ENCODE peak calls at places on chromosome 14, in four cellular contexts. T is RPMI7951, S is AG04449, Y is occipital lobe. U is an unnamed sample.

GRCh38 chr14:77882631-77883030 is 82.7 kb downstream of the ADCK1 start:
- DNase-seq in Y (no peak), S (no peak), T (no peak), U (no peak)

GRCh38 chr14:82070753-82071152 is 537.1 kb upstream of the SEL1L start:
- DNase-seq in Y (no peak), T (no peak), S (no peak), U (no peak)

GRCh38 chr14:106318700-106319099 is 792.3 kb downstream of the TMEM121 start:
- DNase-seq in T (no peak), S (no peak), Y (no peak), U (peak; percentile 21)

GRCh38 chr14:75469606-75470237 is 41.9 kb downstream of the JDP2 start:
- DNase-seq in S (no peak), T (no peak), Y (no peak), U (no peak)

GRCh38 chr14:41605550-41606248 is 977 bp upstream of the LRFN5 start:
- DNase-seq in S (no peak), T (no peak), Y (peak; percentile 37), U (no peak)

GRCh38 chr14:23513005-23513412 is 38.6 kb downstream of the ZFHX2 start:
- DNase-seq in S (no peak), T (no peak), Y (peak; percentile 95), U (no peak)

GRCh38 chr14:73797540-73797925 is 54.1 kb upstream of the PTGR2 start:
- DNase-seq in Y (no peak), T (no peak), S (no peak), U (no peak)

GRCh38 chr14:24481622-24482324 is 26.3 kb downstream of the CMA1 start:
- DNase-seq in Y (no peak), T (peak; percentile 22), S (no peak), U (peak; percentile 5)

GRCh38 chr14:101823511-101824120 is 62.1 kb downstream of the PPP2R5C start:
- DNase-seq in T (no peak), Y (no peak), S (no peak), U (peak; percentile 72)

GRCh38 chr14:58060077-58060476 is 91.9 kb downstream of the ARMH4 start:
- DNase-seq in T (no peak), S (no peak), Y (no peak), U (no peak)

GRCh38 chr14:51529731-51530130 is 122.0 kb upstream of the FRMD6 start:
- DNase-seq in Y (no peak), S (no peak), T (no peak), U (no peak)

GRCh38 chr14:53539489-53540126 is 386.5 kb upstream of the DDHD1 start:
- DNase-seq in Y (peak; percentile 63), T (peak; percentile 69), S (no peak), U (no peak)

GRCh38 chr14:69328317-69328716 is 68.4 kb downstream of the GALNT16 start:
- DNase-seq in S (no peak), Y (no peak), T (no peak), U (no peak)

GRCh38 chr14:26577711-26578110 is 20.1 kb downstream of the NOVA1 start:
- DNase-seq in S (no peak), Y (no peak), T (no peak), U (no peak)

GRCh38 chr14:77290705-77291104 is 19.7 kb upstream of the NGB start:
- DNase-seq in T (no peak), S (no peak), Y (no peak), U (no peak)

GRCh38 chr14:56794557-56795283 is 15.6 kb downstream of the OTX2 start:
- DNase-seq in Y (no peak), T (no peak), S (no peak), U (no peak)

GRCh38 chr14:74932401-74932901 is 9.4 kb upstream of the RPS6KL1 start:
- DNase-seq in S (no peak), Y (no peak), T (no peak), U (no peak)

GRCh38 chr14:87250992-87251391 is 742.0 kb downstream of the GALC start:
- DNase-seq in T (no peak), Y (no peak), S (no peak), U (no peak)

GRCh38 chr14:61329478-61330051 is 8.2 kb downstream of the PRKCH start:
- DNase-seq in Y (no peak), S (no peak), T (no peak), U (no peak)

GRCh38 chr14:23146423-23146910 is 27.4 kb upstream of the CEBPE start:
- DNase-seq in S (no peak), Y (no peak), T (no peak), U (no peak)

GRCh38 chr14:22966783-22967269 is 9.9 kb upstream of the HAUS4 start:
- DNase-seq in Y (no peak), S (no peak), T (no peak), U (no peak)

GRCh38 chr14:24339284-24340151 is at the start of gene RIPK3:
- DNase-seq in T (no peak), S (no peak), Y (no peak), U (peak; percentile 50)

GRCh38 chr14:73427516-73428264 is 30.7 kb downstream of the NUMB start:
- DNase-seq in S (no peak), T (no peak), Y (no peak), U (no peak)

GRCh38 chr14:59419383-59419782 is 45.8 kb downstream of the GPR135 start:
- DNase-seq in T (no peak), Y (no peak), S (no peak), U (no peak)

GRCh38 chr14:99716091-99716849 is 32.2 kb downstream of the CYP46A1 start:
- DNase-seq in S (no peak), T (no peak), Y (no peak), U (no peak)

U was measured in activated T-helper 9 cell treated with anti-CD3 and anti-CD28 coated beads, Interleukin-2, amount 50 U/mL, for 16 hours.